ENCODE peak calls at places on chromosome 11, in ten cellular contexts. D is pancreas, B is H9, Z is caudate nucleus, S is colonic mucosa, H is H1, M is suprapubic skin, J is PC-3, Y is kidney, G is mammary epithelial cell. C is an unnamed sample.

GRCh38 chr11:13941790-13942189 is 20.7 kb upstream of the SPON1 start:
- DNase-seq in D (no peak), B (no peak), Z (no peak), S (no peak), H (no peak), M (no peak), J (no peak), Y (no peak), G (no peak), C (no peak)

GRCh38 chr11:63915961-63916836 is 765 bp downstream of the RCOR2 start:
- DNase-seq in D (peak; percentile 86), B (peak; percentile 92), Z (peak; percentile 42), S (peak; percentile 78), H (no peak), M (no peak), J (peak; percentile 23), Y (peak; percentile 82), G (no peak), C (no peak)

GRCh38 chr11:116964269-116964668 is 126.8 kb upstream of the APOA1 start:
- DNase-seq in D (no peak), B (no peak), Z (no peak), S (no peak), H (no peak), M (no peak), J (no peak), Y (no peak), G (no peak), C (no peak)

GRCh38 chr11:31301549-31302225 is 67.9 kb downstream of the DCDC1 start:
- DNase-seq in D (no peak), B (no peak), Z (no peak), S (no peak), H (no peak), M (no peak), J (no peak), Y (no peak), G (no peak), C (no peak)

GRCh38 chr11:121337740-121338272 is 45.2 kb downstream of the SC5D start:
- DNase-seq in D (no peak), B (no peak), Z (no peak), S (no peak), H (no peak), M (no peak), J (no peak), Y (no peak), G (no peak), C (no peak)

GRCh38 chr11:35419713-35420333 is 465 bp upstream of the SLC1A2 start:
- DNase-seq in D (peak; percentile 44), B (no peak), Z (no peak), S (no peak), H (no peak), M (no peak), J (no peak), Y (peak; percentile 69), G (no peak), C (no peak)

GRCh38 chr11:15843309-15843857 is 513.0 kb downstream of the SOX6 start:
- DNase-seq in D (no peak), B (peak; percentile 31), Z (peak; percentile 42), S (no peak), H (no peak), M (no peak), J (no peak), Y (no peak), G (peak; percentile 38), C (no peak)

GRCh38 chr11:17388609-17389204 is at the start of gene KCNJ11:
- DNase-seq in D (no peak), B (peak; percentile 71), Z (no peak), S (peak; percentile 35), H (peak; percentile 15), M (no peak), J (no peak), Y (peak; percentile 84), G (no peak), C (no peak)

GRCh38 chr11:67238894-67239794 is 27.1 kb upstream of the GRK2 start:
- DNase-seq in D (no peak), B (no peak), Z (no peak), S (no peak), H (no peak), M (no peak), J (peak; percentile 27), Y (no peak), G (peak; percentile 41), C (no peak)

GRCh38 chr11:17386331-17387084 is 2.0 kb downstream of the KCNJ11 start:
- DNase-seq in D (peak; percentile 88), B (peak; percentile 75), Z (no peak), S (peak; percentile 58), H (peak; percentile 31), M (peak; percentile 78), J (peak; percentile 62), Y (peak; percentile 78), G (no peak), C (no peak)

GRCh38 chr11:120432056-120433018 is 79.2 kb upstream of the GRIK4 start:
- DNase-seq in D (no peak), B (no peak), Z (no peak), S (peak; percentile 26), H (no peak), M (no peak), J (peak; percentile 100), Y (no peak), G (peak; percentile 97), C (peak; percentile 90)

GRCh38 chr11:35804446-35805040 is 139.3 kb upstream of the LDLRAD3 start:
- DNase-seq in D (no peak), B (no peak), Z (no peak), S (no peak), H (no peak), M (no peak), J (no peak), Y (no peak), G (no peak), C (no peak)

GRCh38 chr11:118663381-118663780 is 16.1 kb downstream of the TREH start:
- DNase-seq in D (no peak), B (peak; percentile 24), Z (no peak), S (no peak), H (no peak), M (peak; percentile 18), J (no peak), Y (no peak), G (no peak), C (no peak)

GRCh38 chr11:71311928-71312510 is 59.6 kb upstream of the SHANK2 start:
- DNase-seq in D (no peak), B (peak; percentile 9), Z (no peak), S (peak; percentile 67), H (no peak), M (peak; percentile 12), J (no peak), Y (no peak), G (no peak), C (no peak)

GRCh38 chr11:120235024-120235628 is 4.8 kb upstream of the POU2F3 start:
- DNase-seq in D (peak; percentile 90), B (peak; percentile 93), Z (no peak), S (peak; percentile 72), H (peak; percentile 84), M (no peak), J (peak; percentile 88), Y (peak; percentile 81), G (peak; percentile 62), C (peak; percentile 36)

DNA sequence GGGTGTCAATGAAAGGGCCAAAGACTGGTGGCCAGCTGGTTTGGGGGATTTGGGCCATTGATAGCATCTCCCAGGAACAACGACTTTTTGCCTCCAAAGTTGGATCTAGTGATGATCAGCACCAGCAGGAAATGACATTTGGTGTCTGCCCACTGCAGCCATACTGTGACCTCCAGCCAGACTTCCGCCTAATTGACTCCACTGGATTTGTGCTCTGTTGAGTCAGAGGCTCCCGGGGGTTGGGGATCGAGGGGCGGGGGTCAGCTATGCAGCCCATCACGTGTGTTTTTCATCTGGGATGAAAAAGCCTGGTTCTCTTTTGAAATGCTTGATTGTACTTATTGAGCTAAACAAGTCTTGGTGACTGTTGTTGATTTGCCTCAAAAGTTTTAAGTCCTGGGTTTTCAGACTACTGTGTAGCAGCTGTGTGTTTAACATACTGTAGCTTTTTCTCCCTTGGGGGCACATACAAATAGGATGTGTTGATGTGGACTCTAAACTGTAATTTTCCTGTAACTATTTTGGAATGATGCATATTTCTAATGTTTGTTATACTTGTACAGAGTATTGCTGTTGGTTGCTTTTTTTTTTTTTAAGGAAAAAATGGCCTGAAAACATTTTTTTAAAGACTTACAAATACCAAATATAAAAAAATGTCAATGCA is 46.3 kb upstream of the OR4B1 start:
- DNase-seq in D (no peak), B (no peak), Z (no peak), S (no peak), H (no peak), M (no peak), J (no peak), Y (no peak), G (no peak), C (no peak)
- H3K27ac ChIP-seq in D (no peak overlapping the region), B (no peak overlapping the region), Z (no peak overlapping the region), S (no peak overlapping the region), H (no peak overlapping the region), M (no peak overlapping the region), J (no peak overlapping the region), Y (no peak overlapping the region), G (no peak overlapping the region), C (no peak overlapping the region)

GRCh38 chr11:32991898-32992297 is 23.8 kb upstream of the DEPDC7 start:
- DNase-seq in D (no peak), B (no peak), Z (no peak), S (no peak), H (no peak), M (no peak), J (no peak), Y (no peak), G (no peak), C (no peak)
- H3K27ac ChIP-seq in D (no peak overlapping the region), B (no peak overlapping the region), Z (no peak overlapping the region), S (no peak overlapping the region), H (no peak overlapping the region), M (no peak overlapping the region), J (no peak overlapping the region), Y (no peak overlapping the region), G (no peak overlapping the region), C (no peak overlapping the region)

GRCh38 chr11:68264741-68265540 is 6.8 kb downstream of the C11orf24 start:
- DNase-seq in D (no peak), B (peak; percentile 5), Z (no peak), S (no peak), H (no peak), M (no peak), J (no peak), Y (no peak), G (no peak), C (no peak)
- H3K27ac ChIP-seq in D (no peak overlapping the region), B (no peak overlapping the region), Z (no peak overlapping the region), S (no peak overlapping the region), H (no peak overlapping the region), M (no peak overlapping the region), J (no peak overlapping the region), Y (no peak overlapping the region), G (no peak overlapping the region), C (no peak overlapping the region)

DNA sequence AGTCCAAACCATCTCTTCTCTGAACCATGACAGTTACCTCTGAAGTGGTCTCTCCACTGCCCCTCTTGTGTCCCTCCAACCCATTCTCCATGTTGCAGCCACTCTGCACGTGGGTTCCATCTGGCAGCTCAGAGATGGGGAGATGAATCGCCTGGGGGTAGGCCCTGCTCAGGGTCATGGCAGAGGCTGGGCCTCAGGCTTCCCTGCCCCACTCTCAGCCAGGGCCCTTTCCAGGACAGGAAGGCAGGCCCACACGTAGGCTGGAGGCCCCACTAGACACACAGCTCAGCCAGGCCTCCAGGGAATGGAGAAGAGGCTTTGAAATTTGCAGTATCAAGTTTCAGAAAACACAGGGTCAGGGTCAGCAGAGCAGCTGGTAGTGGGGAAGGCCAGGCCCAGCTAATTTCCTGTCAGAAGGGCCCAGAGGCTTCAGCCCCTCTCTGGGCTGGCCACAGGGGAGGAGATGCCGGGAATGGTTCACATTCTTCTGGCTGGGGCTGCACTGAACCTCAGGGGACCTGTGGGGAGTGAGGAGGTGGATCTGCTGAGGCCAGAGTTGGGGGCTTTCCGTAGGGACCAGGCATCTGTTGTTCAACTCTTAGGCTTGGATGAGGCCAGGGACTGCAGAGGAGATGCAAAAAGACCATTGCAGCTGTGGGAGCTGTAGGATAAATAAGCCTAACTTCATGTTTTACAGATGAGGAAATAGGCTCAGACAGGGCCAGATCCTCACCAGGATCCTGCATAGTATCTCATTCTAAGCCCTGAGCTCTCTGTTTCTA is 101.6 kb downstream of the SWAP70 start:
- DNase-seq in D (no peak), B (peak; percentile 82), Z (no peak), S (no peak), H (no peak), M (no peak), J (no peak), Y (peak; percentile 87), G (no peak), C (no peak)
- H3K27ac ChIP-seq in D (no peak overlapping the region), B (no peak overlapping the region), Z (no peak overlapping the region), S (peak overlapping the region; percentile 56), H (peak overlapping the region; percentile 38), M (peak overlapping the region; percentile 47), J (no peak overlapping the region), Y (peak overlapping the region; percentile 45), G (no peak overlapping the region), C (no peak overlapping the region)

C was measured in epithelial cell of prostate.